ENCODE peak calls at places on chromosomes 4 and X, in eight cellular contexts. W, Y, B, R, T, E, M and F are unnamed samples.
A peak's percentile ranks its signal among the peaks of the same experiment; 100 is the strongest.

GRCh38 chrX:107936434-107936730 is 45.8 kb downstream of the TEX13B start:
- DNase-seq in W (no peak), Y (no peak), B (no peak), R (no peak), T (no peak), E (no peak), M (no peak), F (no peak)

GRCh38 chrX:153554519-153555167 is 37.2 kb downstream of the ATP2B3 start:
- DNase-seq in W (peak; percentile 55), Y (peak; percentile 61), B (peak; percentile 71), R (peak; percentile 68), T (peak; percentile 76), E (peak; percentile 14), M (peak; percentile 61), F (peak; percentile 51)

GRCh38 chr4:118279920-118280432 is 72.8 kb downstream of the PRSS12 start:
- DNase-seq in W (peak; percentile 9), Y (no peak), B (no peak), R (no peak), T (no peak), E (no peak), M (no peak), F (no peak)

GRCh38 chr4:183146478-183146877 is 47.4 kb downstream of the WWC2 start:
- DNase-seq in W (no peak), Y (no peak), B (no peak), R (no peak), T (peak; percentile 41), E (no peak), M (no peak), F (no peak)

GRCh38 chrX:121221321-121221977 is 174.0 kb downstream of the GLUD2 start:
- DNase-seq in W (peak; percentile 2), Y (no peak), B (no peak), R (no peak), T (no peak), E (no peak), M (no peak), F (no peak)

GRCh38 chr4:186624951-186625350 is 69.6 kb upstream of the MTNR1A start:
- DNase-seq in W (peak; percentile 80), Y (no peak), B (no peak), R (no peak), T (no peak), E (peak; percentile 93), M (no peak), F (no peak)

GRCh38 chrX:10634681-10635161 is 14.3 kb upstream of the MID1 start:
- DNase-seq in W (peak; percentile 59), Y (no peak), B (no peak), R (no peak), T (no peak), E (peak; percentile 95), M (no peak), F (no peak)

GRCh38 chr4:27915822-27916221 is 1055.2 kb downstream of the STIM2 start:
- DNase-seq in W (no peak), Y (no peak), B (no peak), R (no peak), T (no peak), E (no peak), M (no peak), F (no peak)

DNA sequence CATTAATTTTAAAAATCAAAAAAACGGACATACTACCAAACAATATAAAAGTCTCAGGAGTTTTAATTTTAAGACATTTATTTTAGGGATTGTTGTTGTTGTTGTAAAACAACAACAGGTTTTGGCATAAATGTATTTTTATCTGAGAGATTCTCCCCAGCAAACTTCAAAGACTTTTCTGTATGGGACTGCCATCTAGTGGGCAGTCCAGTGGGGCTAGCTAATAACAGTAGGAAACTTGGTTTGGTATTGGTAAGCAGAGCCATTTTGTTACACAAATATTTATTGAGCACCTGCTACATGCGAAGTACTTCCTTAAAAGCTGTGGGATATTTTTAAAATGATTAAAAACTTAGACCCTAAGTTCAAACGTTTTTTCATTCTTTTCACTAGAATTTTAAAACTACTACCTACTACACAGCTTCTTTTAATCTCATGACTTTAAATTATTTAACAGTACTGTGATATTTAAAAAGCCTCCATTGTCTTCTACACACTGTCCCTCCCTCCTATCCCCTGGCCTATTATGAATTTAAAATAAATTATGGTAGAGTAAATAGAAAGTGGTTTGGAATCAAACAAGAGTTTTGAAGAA is 1028.4 kb upstream of the INTU start:
- DNase-seq in W (peak; percentile 65), Y (no peak), B (peak; percentile 62), R (no peak), T (no peak), E (peak; percentile 38), M (no peak), F (no peak)
- TF ChIP-seq CTCF in W (peak; percentile 87), Y (peak; percentile 53), B (peak; percentile 79), R (peak; percentile 26), T (peak; percentile 56), E (peak; percentile 80), M (no peak), F (peak; percentile 55)

GRCh38 chrX:12979630-12980015 is 4.7 kb downstream of the TMSB4X start:
- DNase-seq in W (no peak), Y (no peak), B (no peak), R (no peak), T (no peak), E (peak; percentile 10), M (no peak), F (no peak)

GRCh38 chrX:12984629-12985303 is 9.9 kb downstream of the TMSB4X start:
- DNase-seq in W (peak; percentile 56), Y (no peak), B (peak; percentile 63), R (no peak), T (no peak), E (peak; percentile 93), M (peak; percentile 87), F (no peak)

GRCh38 chrX:12979011-12979629 is 4.2 kb downstream of the TMSB4X start:
- DNase-seq in W (no peak), Y (no peak), B (no peak), R (no peak), T (no peak), E (no peak), M (no peak), F (no peak)

GRCh38 chrX:12985336-12985735 is 10.4 kb downstream of the TMSB4X start:
- DNase-seq in W (no peak), Y (no peak), B (no peak), R (no peak), T (no peak), E (no peak), M (no peak), F (no peak)

GRCh38 chrX:12981880-12982279 is 7.0 kb downstream of the TMSB4X start:
- DNase-seq in W (no peak), Y (no peak), B (no peak), R (no peak), T (no peak), E (no peak), M (no peak), F (no peak)
- H3K4me1 ChIP-seq in W (no peaks in the 10 kb centered on the region), Y (no peaks in the 10 kb centered on the region), B (peaks cover 42% of the 10 kb centered on the region), R (peaks cover 12% of the 10 kb centered on the region), T (no peaks in the 10 kb centered on the region), E (peaks cover 4% of the 10 kb centered on the region), M (no peaks in the 10 kb centered on the region), F (peaks cover 3% of the 10 kb centered on the region)

GRCh38 chrX:101682723-101683122 is 23.1 kb upstream of the ARMCX2 start:
- DNase-seq in W (no peak), Y (no peak), B (no peak), R (no peak), T (no peak), E (peak; percentile 77), M (no peak), F (no peak)
- H3K4me3 ChIP-seq in W (no peak overlapping the region), Y (no peak overlapping the region), B (no peak overlapping the region), R (no peak overlapping the region), T (no peak overlapping the region), E (no peak overlapping the region), M (no peak overlapping the region), F (no peak overlapping the region)

GRCh38 chrX:78708171-78708570 is 39.3 kb upstream of the LPAR4 start:
- DNase-seq in W (peak; percentile 63), Y (no peak), B (peak; percentile 9), R (peak; percentile 21), T (no peak), E (peak; percentile 38), M (no peak), F (no peak)
- TF ChIP-seq CTCF in W (peak; percentile 63), Y (peak; percentile 26), B (peak; percentile 27), R (no peak), T (no peak), E (peak; percentile 54), M (no peak), F (no peak)

DNA sequence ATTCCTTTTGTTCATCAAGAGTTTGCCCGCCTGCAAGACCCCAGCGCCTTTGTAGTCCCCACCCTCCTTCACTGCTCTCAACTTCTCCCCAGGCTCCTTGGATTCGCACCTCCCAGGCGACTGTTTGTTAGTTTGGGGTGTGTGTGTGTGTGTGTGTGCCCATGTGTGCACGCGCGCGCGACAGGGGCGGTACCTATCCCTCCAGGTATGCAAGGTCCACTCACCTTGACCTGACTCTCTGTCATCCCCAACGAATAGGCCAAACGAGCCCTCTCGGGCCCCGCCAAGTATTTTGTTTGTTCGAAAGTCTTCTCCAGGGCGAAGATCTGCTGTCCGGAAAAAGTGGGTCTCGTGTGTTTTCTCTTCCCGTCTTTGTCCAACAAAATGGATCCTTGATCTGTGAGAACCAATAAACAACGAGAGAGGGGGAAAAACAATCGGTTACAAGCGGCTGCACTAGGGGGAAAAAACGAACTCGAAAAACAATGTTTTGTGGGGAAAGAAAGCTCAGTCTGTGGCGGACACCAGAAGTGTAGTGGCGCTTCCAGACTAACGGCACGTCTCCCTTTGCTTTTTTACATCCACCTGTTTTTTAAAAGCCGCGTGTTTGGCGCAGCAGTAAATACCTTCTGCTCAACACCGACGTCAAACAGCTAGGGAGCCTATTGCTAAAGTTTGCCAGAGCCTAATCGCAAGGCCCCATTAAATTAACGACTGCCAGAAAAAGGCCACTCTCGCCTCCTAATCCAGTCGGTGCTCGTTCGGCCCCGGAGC is 3.5 kb downstream of the NKX6-1 start:
- DNase-seq in W (no peak), Y (no peak), B (no peak), R (no peak), T (no peak), E (no peak), M (no peak), F (no peak)
- H3K4me1 ChIP-seq in W (peaks cover 6% of the 10 kb centered on the region), Y (peaks cover 36% of the 10 kb centered on the region), B (peaks cover 30% of the 10 kb centered on the region), R (no peaks in the 10 kb centered on the region), T (peaks cover 26% of the 10 kb centered on the region), E (no peaks in the 10 kb centered on the region), M (peaks cover 36% of the 10 kb centered on the region), F (peaks cover 18% of the 10 kb centered on the region)

DNA sequence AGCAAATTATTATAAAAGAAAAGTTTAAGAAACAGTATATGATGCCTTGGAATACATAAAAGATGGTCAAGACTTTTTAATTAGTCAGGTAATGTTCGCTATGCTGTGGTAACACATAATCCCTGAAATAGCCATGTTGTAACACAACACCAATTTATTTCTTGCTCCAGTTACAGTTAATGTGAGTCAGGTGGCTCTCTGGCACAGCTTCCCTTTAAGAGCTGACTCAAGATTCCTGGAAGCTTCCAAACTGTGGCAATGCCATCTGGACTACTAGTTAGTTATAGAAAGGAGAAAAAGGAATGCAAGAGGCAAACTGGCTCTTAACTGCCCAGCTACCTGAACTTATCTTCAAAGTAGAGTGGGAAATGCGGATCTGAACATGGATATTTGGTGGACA is 210.5 kb downstream of the CHM start:
- DNase-seq in W (no peak), Y (no peak), B (no peak), R (no peak), T (no peak), E (peak; percentile 9), M (no peak), F (no peak)
- H3K4me3 ChIP-seq in W (no peak overlapping the region), Y (no peak overlapping the region), B (no peak overlapping the region), R (no peak overlapping the region), T (no peak overlapping the region), E (no peak overlapping the region), M (no peak overlapping the region), F (no peak overlapping the region)